ENCODE peak calls at places on chromosomes 1 and 21, in nine cellular contexts. J is AG08396, K is fibroblast of lung, W is kidney epithelial cell, P is NCI-H2171, Y is iris pigment epithelial cell, V is NCI-H1105 treated with DMSO at 0.1 percent for 48 hours, B is AG20443, G is NAMALWA. I is an unnamed sample.

GRCh38 chr1:92784051-92784638 is 763 bp downstream of the EVI5 start:
- DNase-seq in J (peak), K (peak), W (peak), P (no peak), Y (peak), V (no peak), B (peak), G (peak), I (peak)

GRCh38 chr1:31062867-31063380 is 2.6 kb downstream of the PUM1 start:
- DNase-seq in J (no peak), K (no peak), W (no peak), P (no peak), Y (no peak), V (no peak), B (no peak), G (no peak), I (peak)

GRCh38 chr1:71399594-71399993 is 318.8 kb upstream of the ZRANB2 start:
- DNase-seq in J (no peak), K (no peak), W (no peak), P (no peak), Y (no peak), V (no peak), B (no peak), G (no peak), I (no peak)

GRCh38 chr1:101238041-101238515 is 1.3 kb downstream of the S1PR1 start:
- DNase-seq in J (no peak), K (no peak), W (no peak), P (no peak), Y (peak), V (peak), B (no peak), G (peak), I (no peak)

GRCh38 chr1:206635983-206636354 is 633 bp downstream of the DYRK3 start:
- DNase-seq in J (no peak), K (no peak), W (no peak), P (no peak), Y (peak), V (peak), B (no peak), G (peak), I (no peak)

GRCh38 chr1:230808268-230808872 is 60.0 kb downstream of the C1orf198 start:
- DNase-seq in J (no peak), K (no peak), W (no peak), P (no peak), Y (no peak), V (no peak), B (peak), G (no peak), I (no peak)

GRCh38 chr1:92902406-92902744 is 58.9 kb downstream of the DIPK1A start:
- DNase-seq in J (no peak), K (no peak), W (no peak), P (no peak), Y (no peak), V (no peak), B (no peak), G (no peak), I (no peak)

GRCh38 chr1:76247261-76247852 is 172.8 kb downstream of the ST6GALNAC3 start:
- DNase-seq in J (no peak), K (no peak), W (no peak), P (no peak), Y (no peak), V (no peak), B (no peak), G (no peak), I (no peak)

GRCh38 chr1:22111620-22112019 is 31.3 kb downstream of the WNT4 start:
- DNase-seq in J (peak), K (peak), W (no peak), P (no peak), Y (peak), V (no peak), B (peak), G (no peak), I (no peak)

GRCh38 chr1:191695865-191696264 is 462.4 kb upstream of the RGS18 start:
- DNase-seq in J (no peak), K (no peak), W (no peak), P (no peak), Y (no peak), V (no peak), B (no peak), G (no peak), I (peak)

GRCh38 chr1:26391450-26391849 is 18.9 kb upstream of the ZNF683 start:
- DNase-seq in J (peak), K (peak), W (no peak), P (no peak), Y (peak), V (no peak), B (peak), G (peak), I (peak)

GRCh38 chr1:66916320-66916719 is 8.3 kb downstream of the DNAI4 start:
- DNase-seq in J (no peak), K (no peak), W (no peak), P (no peak), Y (peak), V (no peak), B (peak), G (no peak), I (no peak)

GRCh38 chr1:119787776-119788175 is 19.1 kb upstream of the HMGCS2 start:
- DNase-seq in J (no peak), K (peak), W (no peak), P (no peak), Y (peak), V (no peak), B (no peak), G (no peak), I (no peak)

GRCh38 chr1:222084996-222085395 is 343.1 kb upstream of the DUSP10 start:
- DNase-seq in J (no peak), K (peak), W (peak), P (no peak), Y (no peak), V (no peak), B (peak), G (no peak), I (no peak)

GRCh38 chr1:203625623-203626189 is 926 bp upstream of the ATP2B4 start:
- DNase-seq in J (no peak), K (peak), W (no peak), P (peak), Y (peak), V (peak), B (no peak), G (peak), I (peak)

GRCh38 chr21:30444204-30444603 is 4.1 kb downstream of the KRTAP15-1 start:
- DNase-seq in J (no peak), K (no peak), W (no peak), P (no peak), Y (no peak), V (no peak), B (no peak), G (no peak), I (peak)

I was measured in pons.